ENCODE peak calls at places on chromosomes 16 and 17, in nine cellular contexts. T is GM04503; U is tibial artery; S is T-helper 2 cell; P is activated naive CD8-positive, alpha-beta T cell treated with anti-CD3 and anti-CD28 coated beads, Interleukin-2, amount 50 U/mL, for 24 hours; M is endothelial cell of umbilical vein; O is activated CD4-positive, alpha-beta memory T cell treated with anti-CD3 and anti-CD28 coated beads, Interleukin-2, amount 10 ng/mL, durations not matched to agents 7 days and 5 days; G is left colon; I is naive B cell. N is an unnamed sample.

GRCh38 chr17:14840616-14841231 is 424.4 kb downstream of the PMP22 start:
- DNase-seq in T (no peak), U (no peak), S (no peak), P (no peak), M (no peak), O (no peak), G (no peak), I (no peak), N (no peak)

GRCh38 chr16:88781140-88782077 is 3.6 kb downstream of the PIEZO1 start:
- DNase-seq in T (no peak), U (peak; percentile 62), S (peak; percentile 62), P (peak; percentile 65), M (no peak), O (peak; percentile 81), G (peak; percentile 54), I (peak; percentile 59), N (no peak)

GRCh38 chr16:86836503-86837125 is 258.3 kb downstream of the FOXL1 start:
- DNase-seq in T (peak; percentile 80), U (no peak), S (no peak), P (no peak), M (peak; percentile 93), O (no peak), G (no peak), I (no peak), N (peak; percentile 77)

GRCh38 chr17:50955667-50956120 is 89.5 kb upstream of the TOB1 start:
- DNase-seq in T (no peak), U (no peak), S (no peak), P (no peak), M (no peak), O (no peak), G (no peak), I (no peak), N (no peak)

GRCh38 chr16:85417156-85417860 is 195.8 kb upstream of the GSE1 start:
- DNase-seq in T (no peak), U (no peak), S (no peak), P (peak; percentile 0), M (no peak), O (no peak), G (peak; percentile 3), I (no peak), N (no peak)

GRCh38 chr17:1703063-1703462 is 7.1 kb downstream of the TLCD2 start:
- DNase-seq in T (no peak), U (no peak), S (no peak), P (no peak), M (no peak), O (no peak), G (no peak), I (no peak), N (no peak)

GRCh38 chr17:78532311-78532710 is 44.9 kb downstream of the DNAH17 start:
- DNase-seq in T (no peak), U (no peak), S (no peak), P (no peak), M (no peak), O (no peak), G (peak; percentile 27), I (no peak), N (no peak)

GRCh38 chr16:89827383-89828198 is 684 bp upstream of the SPIRE2 start:
- DNase-seq in T (peak; percentile 59), U (no peak), S (no peak), P (no peak), M (peak; percentile 18), O (no peak), G (peak; percentile 70), I (no peak), N (no peak)

GRCh38 chr16:8674413-8675022 is at the start of gene ABAT:
- DNase-seq in T (peak; percentile 22), U (peak; percentile 89), S (peak; percentile 84), P (peak; percentile 88), M (peak; percentile 77), O (peak; percentile 93), G (peak; percentile 92), I (peak; percentile 91), N (no peak)

GRCh38 chr16:57091200-57091989 is 988 bp upstream of the CPNE2 start:
- DNase-seq in T (no peak), U (peak; percentile 63), S (no peak), P (no peak), M (peak; percentile 40), O (no peak), G (peak; percentile 69), I (no peak), N (no peak)

GRCh38 chr17:55818451-55819375 is 67.9 kb downstream of the PCTP start:
- DNase-seq in T (no peak), U (no peak), S (no peak), P (no peak), M (no peak), O (no peak), G (no peak), I (peak; percentile 12), N (no peak)

GRCh38 chr16:873889-874288 is 73.4 kb upstream of the GNG13 start:
- DNase-seq in T (no peak), U (no peak), S (no peak), P (no peak), M (no peak), O (no peak), G (no peak), I (no peak), N (no peak)

GRCh38 chr16:8861563-8862308 is 7.1 kb downstream of the CARHSP1 start:
- DNase-seq in T (no peak), U (no peak), S (no peak), P (no peak), M (no peak), O (no peak), G (no peak), I (no peak), N (no peak)

GRCh38 chr16:68037820-68038597 is 14.9 kb downstream of the DUS2 start:
- DNase-seq in T (no peak), U (no peak), S (no peak), P (no peak), M (no peak), O (no peak), G (no peak), I (peak; percentile 58), N (no peak)

GRCh38 chr17:62780273-62780672 is 27.8 kb downstream of the MARCHF10 start:
- DNase-seq in T (no peak), U (no peak), S (no peak), P (no peak), M (no peak), O (no peak), G (no peak), I (no peak), N (no peak)

GRCh38 chr16:2869502-2870064 is 11.6 kb upstream of the PRSS22 start:
- DNase-seq in T (no peak), U (no peak), S (no peak), P (no peak), M (no peak), O (no peak), G (no peak), I (no peak), N (no peak)

GRCh38 chr17:26774291-26775218 is 519.4 kb upstream of the WSB1 start:
- DNase-seq in T (no peak), U (no peak), S (no peak), P (no peak), M (no peak), O (no peak), G (no peak), I (no peak), N (no peak)

GRCh38 chr16:51402785-51403184 is 251.7 kb upstream of the SALL1 start:
- DNase-seq in T (no peak), U (no peak), S (no peak), P (no peak), M (no peak), O (no peak), G (no peak), I (no peak), N (no peak)

GRCh38 chr16:84362410-84362809 is 5.9 kb upstream of the ATP2C2 start:
- DNase-seq in T (no peak), U (no peak), S (no peak), P (no peak), M (no peak), O (no peak), G (no peak), I (no peak), N (no peak)

GRCh38 chr16:29784901-29785500 is 5.5 kb upstream of the KIF22 start:
- DNase-seq in T (no peak), U (peak; percentile 49), S (peak; percentile 64), P (peak; percentile 86), M (peak; percentile 76), O (peak; percentile 81), G (peak; percentile 67), I (peak; percentile 58), N (no peak)

GRCh38 chr17:63181856-63182255 is 215.8 kb downstream of the TANC2 start:
- DNase-seq in T (no peak), U (no peak), S (no peak), P (no peak), M (no peak), O (no peak), G (no peak), I (no peak), N (no peak)

N was measured in non-pigmented ciliary epithelial cell.